ENCODE peak calls at places on chromosomes 11 and 22, in four cellular contexts. U is neuronal stem cell, X is spleen, F is bronchial epithelial cell. S is an unnamed sample. For H3K36me3, the result is how much of the 10 kb centered on the place peaks cover.

GRCh38 chr11:106228996-106229395 is 151.5 kb downstream of the AASDHPPT start:
- DNase-seq in U (no peak), X (no peak), F (peak), S (no peak)

GRCh38 chr11:2312232-2313042 is 10.6 kb downstream of the TSPAN32 start:
- DNase-seq in U (no peak), X (peak), F (peak), S (peak)

GRCh38 chr22:21443057-21443734 is 24.0 kb upstream of the TMEM191C start:
- DNase-seq in U (no peak), X (peak), F (no peak), S (no peak)

GRCh38 chr22:40666151-40666848 is 13.0 kb upstream of the MCHR1 start:
- DNase-seq in U (no peak), X (no peak), F (no peak), S (no peak)

GRCh38 chr11:73258104-73258684 is 13.9 kb upstream of the P2RY6 start:
- DNase-seq in U (no peak), X (no peak), F (no peak), S (peak)

GRCh38 chr11:29161216-29161615 is 855.6 kb downstream of the KCNA4 start:
- DNase-seq in U (no peak), X (no peak), F (peak), S (no peak)

GRCh38 chr11:76606102-76606793 is 64.3 kb downstream of the LRRC32 start:
- DNase-seq in U (no peak), X (no peak), F (no peak), S (peak)

GRCh38 chr22:37896181-37896592 is 9.9 kb upstream of the MICALL1 start:
- DNase-seq in U (no peak), X (peak), F (peak), S (no peak)

GRCh38 chr11:98307827-98308491 is 712.8 kb upstream of the CNTN5 start:
- DNase-seq in U (no peak), X (no peak), F (no peak), S (no peak)

GRCh38 chr11:29318134-29318845 is 698.5 kb downstream of the KCNA4 start:
- DNase-seq in U (no peak), X (no peak), F (peak), S (no peak)

GRCh38 chr11:118290923-118291322 is 13.6 kb upstream of the CD3E start:
- DNase-seq in U (no peak), X (no peak), F (peak), S (peak)

GRCh38 chr11:64086263-64086938 is 50.7 kb downstream of the FLRT1 start:
- DNase-seq in U (no peak), X (no peak), F (no peak), S (peak)

GRCh38 chr11:15815246-15816209 is 540.8 kb downstream of the SOX6 start:
- DNase-seq in U (no peak), X (no peak), F (peak), S (no peak)

GRCh38 chr22:44648821-44649566 is 53.0 kb upstream of the PRR5 start:
- DNase-seq in U (no peak), X (peak), F (peak), S (no peak)

GRCh38 chr11:114308689-114309089 is 12.5 kb downstream of the NNMT start:
- DNase-seq in U (no peak), X (no peak), F (no peak), S (no peak)

GRCh38 chr11:112511271-112511670 is 250.6 kb upstream of the PLET1 start:
- DNase-seq in U (no peak), X (no peak), F (peak), S (no peak)

GRCh38 chr22:17152971-17153370 is 6.1 kb downstream of the HDHD5 start:
- DNase-seq in U (no peak), X (no peak), F (no peak), S (no peak)

GRCh38 chr11:129723964-129724291 is 91.7 kb upstream of the TMEM45B start:
- DNase-seq in U (no peak), X (no peak), F (no peak), S (no peak)

GRCh38 chr11:117909611-117910382 is 19.4 kb downstream of the TMPRSS13 start:
- DNase-seq in U (no peak), X (peak), F (no peak), S (peak)

GRCh38 chr11:64383580-64383979 is 24.6 kb downstream of the RPS6KA4 start:
- DNase-seq in U (no peak), X (no peak), F (no peak), S (no peak)

GRCh38 chr11:76579047-76579751 is 91.3 kb downstream of the LRRC32 start:
- DNase-seq in U (no peak), X (no peak), F (no peak), S (peak)

GRCh38 chr22:20299736-20300136 is 20.1 kb downstream of the DGCR6L start:
- DNase-seq in U (no peak), X (peak), F (peak), S (no peak)

GRCh38 chr11:2800655-2801531 is 84.7 kb downstream of the CDKN1C start:
- DNase-seq in U (no peak), X (peak), F (no peak), S (no peak)

GRCh38 chr11:72688929-72689328 is 14.7 kb upstream of the PDE2A start:
- DNase-seq in U (no peak), X (no peak), F (no peak), S (no peak)

GRCh38 chr22:27641049-27641790 is 160.3 kb downstream of the MN1 start:
- DNase-seq in U (no peak), X (peak), F (peak), S (peak)

GRCh38 chr11:118263694-118264567 is at the start of gene MPZL2:
- DNase-seq in U (peak), X (peak), F (peak), S (peak)

GRCh38 chr11:77129841-77130756 is 2.1 kb downstream of the MYO7A start:
- DNase-seq in U (no peak), X (no peak), F (no peak), S (no peak)

GRCh38 chr11:96260067-96260511 is 82.9 kb downstream of the MAML2 start:
- DNase-seq in U (no peak), X (no peak), F (no peak), S (no peak)

GRCh38 chr11:134786636-134787035 is 374.6 kb upstream of the B3GAT1 start:
- DNase-seq in U (no peak), X (no peak), F (no peak), S (no peak)

GRCh38 chr11:105468154-105468553 is 141.7 kb upstream of the GRIA4 start:
- DNase-seq in U (no peak), X (no peak), F (no peak), S (no peak)

GRCh38 chr22:42881982-42882656 is 25.0 kb upstream of the ARFGAP3 start:
- DNase-seq in U (no peak), X (no peak), F (no peak), S (peak)
- H3K4me3 ChIP-seq in U (peak), X (no peak), F (no peak), S (no peak)

GRCh38 chr22:33325232-33326004 is 267.2 kb upstream of the SYN3 start:
- DNase-seq in U (no peak), X (no peak), F (peak), S (no peak)

GRCh38 chr22:33328789-33329296 is 270.7 kb upstream of the SYN3 start:
- DNase-seq in U (no peak), X (no peak), F (peak), S (no peak)

GRCh38 chr22:33324228-33324627 is 266.0 kb upstream of the SYN3 start:
- DNase-seq in U (no peak), X (no peak), F (no peak), S (no peak)

GRCh38 chr22:33327348-33327860 is 269.2 kb upstream of the SYN3 start:
- DNase-seq in U (no peak), X (no peak), F (no peak), S (no peak)

DNA sequence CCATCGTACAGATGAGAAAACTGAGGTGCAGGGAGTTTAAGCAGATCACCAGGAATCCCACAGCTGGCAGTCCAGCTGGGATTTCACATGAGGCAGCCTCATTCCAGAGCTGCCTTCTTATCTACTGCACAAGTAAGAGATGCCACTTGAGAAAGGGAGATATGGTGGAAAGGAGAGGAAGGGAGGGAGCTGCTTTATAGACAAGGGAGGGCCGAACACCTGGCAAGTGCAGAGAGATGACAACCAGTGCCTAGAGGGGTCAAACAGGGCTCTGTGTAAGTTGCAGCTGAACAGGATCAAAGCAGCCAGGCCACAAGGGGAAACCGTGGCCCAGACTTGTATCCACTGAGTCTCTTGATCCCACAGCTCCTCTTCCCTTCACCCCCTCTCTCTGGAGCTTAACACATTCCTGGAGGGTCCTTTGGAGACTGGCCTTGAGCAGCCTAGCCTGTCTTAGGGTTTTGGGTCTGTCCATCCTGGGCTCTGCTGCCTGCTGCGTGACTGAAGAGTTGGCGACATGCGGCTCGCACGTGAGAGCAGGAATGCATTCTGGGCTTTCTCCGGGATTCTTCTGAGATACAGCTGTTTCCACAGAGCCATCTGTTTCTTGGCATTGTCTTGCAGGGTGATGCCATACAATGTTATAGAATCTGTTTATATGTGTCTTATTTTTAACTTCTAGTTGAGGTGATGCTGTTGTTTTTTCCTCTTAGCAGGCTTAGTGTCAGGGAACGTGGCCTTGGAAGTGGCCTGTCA is 268.5 kb upstream of the SYN3 start:
- DNase-seq in U (no peak), X (no peak), F (no peak), S (no peak)
- H3K36me3 ChIP-seq in U (under half), X (under half), F (under half), S (under half)

GRCh38 chr22:35781898-35782297 is 64.2 kb downstream of the APOL5 start:
- DNase-seq in U (no peak), X (no peak), F (no peak), S (no peak)

GRCh38 chr22:35784633-35785032 is 67.0 kb downstream of the APOL5 start:
- DNase-seq in U (no peak), X (no peak), F (no peak), S (no peak)

GRCh38 chr22:35783943-35784614 is 66.4 kb downstream of the APOL5 start:
- DNase-seq in U (no peak), X (no peak), F (peak), S (no peak)

GRCh38 chr22:35785181-35785923 is 67.7 kb downstream of the APOL5 start:
- DNase-seq in U (no peak), X (no peak), F (peak), S (no peak)

GRCh38 chr22:35782504-35782903 is 64.8 kb downstream of the APOL5 start:
- DNase-seq in U (no peak), X (no peak), F (no peak), S (no peak)
- H3K4me3 ChIP-seq in U (no peak), X (no peak), F (no peak), S (no peak)

GRCh38 chr22:49901457-49901856 is 16.8 kb downstream of the ALG12 start:
- DNase-seq in U (no peak), X (no peak), F (no peak), S (no peak)
- H3K36me3 ChIP-seq in U (under half), X (under half), F (under half), S (under half)